ENCODE peak calls at places on chromosomes 4 and X, in ten cellular contexts. P is stimulated activated CD8-positive, alpha-beta memory T cell treated with anti-CD3 and anti-CD28 coated beads, Interleukin-4, amount 100 ng/mL, for 24 hours; S is right cardiac atrium; W is adipocyte; K is hippocampal formation; Q is amniotic epithelial cell; M is activated CD4-positive, alpha-beta T cell treated with anti-CD3 and anti-CD28 coated beads, Interleukin-2, amount 50 U/mL, for 24 hours; U is H54; X is nucleus accumbens; T is fibroblast of lung. R is an unnamed sample.

GRCh38 chrX:40807384-40807783 is 72.0 kb upstream of the MED14 start:
- DNase-seq in X (no peak), S (no peak), K (no peak), U (no peak), W (no peak), P (no peak), Q (no peak), M (no peak), T (no peak), R (no peak)

GRCh38 chr4:175929441-175929840 is 117.4 kb upstream of the GPM6A start:
- DNase-seq in Q (no peak), S (no peak), K (no peak), M (no peak), T (no peak), X (no peak), W (no peak), U (no peak), P (no peak), R (no peak)

GRCh38 chr4:5473125-5473524 is 235.2 kb downstream of the EVC2 start:
- DNase-seq in W (no peak), P (no peak), M (no peak), T (no peak), X (no peak), U (no peak), Q (no peak), K (no peak), S (no peak), R (no peak)

GRCh38 chr4:173264245-173264959 is 69.8 kb downstream of the HMGB2 start:
- DNase-seq in Q (peak; percentile 40), M (no peak), W (peak; percentile 62), U (no peak), X (no peak), P (no peak), S (peak; percentile 85), T (peak; percentile 79), K (no peak), R (peak; percentile 20)

GRCh38 chrX:84155938-84156337 is 32.1 kb downstream of the RPS6KA6 start:
- DNase-seq in T (peak; percentile 33), X (no peak), K (no peak), M (no peak), W (peak; percentile 42), S (no peak), P (no peak), Q (peak; percentile 20), U (no peak), R (no peak)

GRCh38 chr4:127788517-127788916 is 6.4 kb downstream of the HSPA4L start:
- DNase-seq in M (no peak), P (no peak), K (no peak), S (no peak), U (no peak), Q (peak; percentile 6), X (no peak), W (peak; percentile 25), T (no peak), R (no peak)

GRCh38 chrX:135384161-135384836 is 37.4 kb upstream of the SMIM10L2A start:
- DNase-seq in M (peak; percentile 16), K (no peak), X (no peak), P (no peak), W (no peak), T (no peak), U (no peak), Q (no peak), S (no peak), R (no peak)

GRCh38 chr4:41204400-41204978 is 9.9 kb downstream of the APBB2 start:
- DNase-seq in W (peak; percentile 59), S (peak; percentile 80), T (peak; percentile 88), Q (peak; percentile 83), U (peak; percentile 42), X (no peak), M (no peak), P (no peak), K (no peak), R (peak; percentile 79)

GRCh38 chr4:140186651-140187315 is 32.8 kb upstream of the MAML3 start:
- DNase-seq in M (no peak), X (no peak), P (no peak), K (no peak), U (peak; percentile 19), W (peak; percentile 60), Q (peak; percentile 80), T (peak; percentile 76), S (no peak), R (peak; percentile 54)

GRCh38 chr4:56215901-56216300 is 171.4 kb downstream of the AASDH start:
- DNase-seq in P (no peak), W (no peak), Q (peak; percentile 36), M (no peak), U (peak; percentile 64), S (peak; percentile 68), T (peak; percentile 83), X (no peak), K (no peak), R (peak; percentile 77)

GRCh38 chrX:108090474-108091265 is 672 bp downstream of the PSMD10 start:
- DNase-seq in S (no peak), W (peak; percentile 60), X (no peak), K (no peak), U (no peak), M (no peak), Q (peak; percentile 39), T (peak; percentile 53), P (no peak), R (no peak)

GRCh38 chr4:73836373-73837269 is at the start of gene CXCL6:
- DNase-seq in X (no peak), M (no peak), S (peak; percentile 78), Q (peak; percentile 61), U (no peak), K (no peak), W (peak; percentile 25), T (peak; percentile 36), P (no peak), R (no peak)

GRCh38 chrX:71563921-71564320 is 14.3 kb upstream of the GCNA start:
- DNase-seq in X (no peak), Q (no peak), M (no peak), W (no peak), S (no peak), U (no peak), K (no peak), T (no peak), P (no peak), R (no peak)

GRCh38 chr4:75985116-75985515 is 5.6 kb downstream of the SDAD1 start:
- DNase-seq in U (peak; percentile 47), Q (peak; percentile 94), T (peak; percentile 91), W (peak; percentile 45), P (no peak), S (no peak), K (no peak), X (no peak), M (no peak), R (no peak)

GRCh38 chr4:19532120-19532848 is 719.4 kb upstream of the SLIT2 start:
- DNase-seq in K (no peak), P (no peak), U (no peak), M (no peak), W (peak; percentile 62), T (peak; percentile 80), X (no peak), Q (peak; percentile 51), S (no peak), R (no peak)

GRCh38 chr4:126954537-126955291 is 678.0 kb upstream of the INTU start:
- DNase-seq in M (no peak), P (no peak), W (no peak), U (no peak), T (no peak), K (no peak), S (no peak), Q (peak; percentile 61), X (no peak), R (no peak)

GRCh38 chrX:85365370-85365995 is 14.0 kb downstream of the POF1B start:
- DNase-seq in P (no peak), W (no peak), X (no peak), M (no peak), Q (no peak), U (no peak), S (no peak), K (no peak), T (no peak), R (no peak)

GRCh38 chrX:16953606-16954211 is 7.3 kb downstream of the REPS2 start:
- DNase-seq in S (no peak), P (no peak), X (no peak), Q (no peak), K (no peak), M (no peak), W (no peak), T (peak; percentile 42), U (no peak), R (no peak)

GRCh38 chr4:81504685-81505598 is 33.2 kb upstream of the RASGEF1B start:
- DNase-seq in S (peak; percentile 80), X (peak; percentile 47), M (peak; percentile 70), Q (no peak), T (no peak), W (no peak), K (no peak), U (no peak), P (peak; percentile 34), R (peak; percentile 70)

GRCh38 chrX:131704136-131704695 is 160.3 kb downstream of the OR13H1 start:
- DNase-seq in W (peak; percentile 90), T (peak; percentile 63), K (peak; percentile 79), X (peak; percentile 77), M (no peak), U (no peak), P (peak; percentile 78), Q (no peak), S (peak; percentile 94), R (peak; percentile 93)

GRCh38 chr4:139030614-139031235 is 15.1 kb downstream of the NOCT start:
- DNase-seq in W (peak; percentile 94), T (peak; percentile 67), U (peak; percentile 31), X (peak; percentile 46), S (peak; percentile 43), Q (peak; percentile 82), P (peak; percentile 38), K (peak; percentile 87), M (peak; percentile 57), R (peak; percentile 77)

GRCh38 chr4:70603856-70604255 is 11.8 kb downstream of the AMBN start:
- DNase-seq in Q (peak; percentile 87), U (no peak), W (peak; percentile 61), X (no peak), T (no peak), K (no peak), M (no peak), S (no peak), P (no peak), R (no peak)

GRCh38 chr4:148539387-148539786 is 97.2 kb upstream of the NR3C2 start:
- DNase-seq in S (no peak), X (no peak), M (no peak), K (no peak), W (no peak), T (no peak), Q (peak; percentile 4), U (no peak), P (no peak), R (peak; percentile 70)

GRCh38 chr4:118904935-118905334 is 16.3 kb downstream of the SYNPO2 start:
- DNase-seq in U (no peak), X (no peak), T (peak; percentile 59), K (no peak), P (no peak), W (peak; percentile 29), M (no peak), Q (peak; percentile 61), S (no peak), R (no peak)

GRCh38 chrX:140157611-140158010 is 192.3 kb upstream of the CXorf66 start:
- DNase-seq in X (no peak), T (peak; percentile 93), Q (peak; percentile 93), K (no peak), S (no peak), P (no peak), W (no peak), M (no peak), U (no peak), R (no peak)

GRCh38 chr4:60605651-60606354 is 594.3 kb upstream of the ADGRL3 start:
- DNase-seq in S (no peak), K (no peak), U (no peak), X (no peak), W (peak; percentile 84), Q (no peak), M (no peak), P (no peak), T (peak; percentile 44), R (no peak)

GRCh38 chrX:34555481-34555880 is 101.6 kb downstream of the TMEM47 start:
- DNase-seq in W (no peak), K (no peak), T (no peak), X (no peak), M (no peak), S (no peak), P (no peak), U (no peak), Q (no peak), R (no peak)

GRCh38 chr4:159312236-159312635 is 209.4 kb downstream of the RAPGEF2 start:
- DNase-seq in W (no peak), X (no peak), P (no peak), Q (peak; percentile 67), U (no peak), M (no peak), T (peak; percentile 21), K (no peak), S (no peak), R (no peak)

R was measured in mucosa of gallbladder.